ENCODE peak calls at places on chromosomes 11 and 22, in seven cellular contexts. T is CD8-positive, alpha-beta T cell; M is stomach; X is psoas muscle; B is GM23338; J is mesendoderm; Z is mammary epithelial cell. G is an unnamed sample. For H3K27me3, the result is how much of the 10 kb centered on the place peaks cover.

GRCh38 chr11:118180300-118180703 is 3.9 kb upstream of the SCN2B start:
- DNase-seq in M (no peak), B (peak), X (peak), T (no peak), Z (peak), J (peak), G (no peak)

GRCh38 chr22:38950527-38951111 is 6.8 kb upstream of the APOBEC3A start:
- DNase-seq in J (no peak), X (no peak), M (no peak), T (no peak), Z (no peak), B (no peak), G (no peak)

GRCh38 chr11:88666364-88666763 is 328.8 kb upstream of the CTSC start:
- DNase-seq in T (no peak), B (no peak), M (no peak), J (no peak), X (no peak), Z (no peak), G (peak)

GRCh38 chr11:128476729-128477128 is 110.6 kb downstream of the ETS1 start:
- DNase-seq in B (no peak), Z (no peak), T (peak), X (no peak), M (no peak), J (peak), G (peak)

GRCh38 chr11:68965901-68966868 is 14.6 kb downstream of the MRGPRD start:
- DNase-seq in M (no peak), Z (no peak), J (no peak), X (no peak), B (no peak), T (no peak), G (no peak)

GRCh38 chr11:117631336-117632090 is 165.5 kb downstream of the DSCAML1 start:
- DNase-seq in J (no peak), M (no peak), T (no peak), Z (no peak), B (no peak), X (no peak), G (no peak)

GRCh38 chr22:32736746-32737145 is 64.8 kb upstream of the TIMP3 start:
- DNase-seq in X (no peak), J (no peak), M (no peak), B (no peak), T (no peak), Z (no peak), G (no peak)

GRCh38 chr11:108929241-108929640 is 264.4 kb downstream of the DDX10 start:
- DNase-seq in X (no peak), Z (peak), M (no peak), B (no peak), J (no peak), T (no peak), G (no peak)

GRCh38 chr11:127521413-127521812 is 520.8 kb upstream of the KIRREL3 start:
- DNase-seq in T (no peak), Z (peak), M (no peak), J (no peak), X (no peak), B (no peak), G (no peak)

GRCh38 chr11:33909552-33909951 is 17.7 kb upstream of the LMO2 start:
- DNase-seq in T (no peak), X (no peak), J (no peak), M (no peak), B (no peak), Z (no peak), G (no peak)

GRCh38 chr22:27108425-27109114 is 451.2 kb downstream of the MIAT start:
- DNase-seq in B (no peak), M (peak), Z (no peak), X (peak), J (peak), T (no peak), G (peak)

GRCh38 chr11:111938687-111939160 is 1.6 kb downstream of the DIXDC1 start:
- DNase-seq in T (peak), M (no peak), B (peak), J (peak), Z (peak), X (no peak), G (no peak)

GRCh38 chr11:60950933-60951610 is 904 bp downstream of the SLC15A3 start:
- DNase-seq in J (peak), T (peak), X (peak), M (peak), Z (no peak), B (peak), G (peak)

GRCh38 chr22:46358766-46359165 is 23.3 kb downstream of the TRMU start:
- DNase-seq in J (no peak), B (no peak), M (no peak), T (no peak), X (no peak), Z (no peak), G (no peak)

GRCh38 chr11:8248786-8249185 is 14.9 kb downstream of the LMO1 start:
- DNase-seq in J (no peak), B (no peak), T (no peak), M (no peak), X (no peak), Z (no peak), G (no peak)

GRCh38 chr11:3124821-3125220 is 40.3 kb downstream of the OSBPL5 start:
- DNase-seq in J (no peak), Z (no peak), M (no peak), X (peak), T (no peak), B (no peak), G (no peak)

GRCh38 chr11:128530119-128531091 is 57.0 kb downstream of the ETS1 start:
- DNase-seq in B (no peak), Z (peak), M (peak), J (no peak), T (no peak), X (peak), G (no peak)

GRCh38 chr11:12717851-12718291 is 43.6 kb downstream of the TEAD1 start:
- DNase-seq in J (no peak), Z (peak), T (peak), X (no peak), M (no peak), B (no peak), G (no peak)

GRCh38 chr22:37485714-37486223 is 415 bp downstream of the MFNG start:
- DNase-seq in Z (no peak), X (no peak), B (no peak), T (no peak), J (no peak), M (no peak), G (no peak)

GRCh38 chr22:49608660-49609059 is 219.0 kb downstream of the BRD1 start:
- DNase-seq in J (no peak), B (no peak), Z (no peak), M (no peak), T (no peak), X (no peak), G (no peak)

GRCh38 chr11:63489879-63490278 is 1.1 kb downstream of the PLAAT5 start:
- DNase-seq in X (no peak), J (peak), Z (no peak), M (no peak), T (no peak), B (peak), G (no peak)

GRCh38 chr11:101508370-101508769 is 75.4 kb downstream of the TRPC6 start:
- DNase-seq in M (no peak), Z (no peak), T (no peak), J (no peak), X (no peak), B (no peak), G (no peak)

GRCh38 chr22:21038405-21038804 is 6.0 kb upstream of the SLC7A4 start:
- DNase-seq in M (no peak), B (no peak), T (no peak), X (no peak), Z (no peak), J (no peak), G (no peak)

GRCh38 chr11:77107950-77108349 is 5.3 kb downstream of the OMP start:
- DNase-seq in T (no peak), B (no peak), Z (peak), X (peak), J (no peak), M (peak), G (peak)

GRCh38 chr11:132904091-132904490 is 628.2 kb downstream of the OPCML start:
- DNase-seq in T (no peak), Z (no peak), B (no peak), M (no peak), J (no peak), X (no peak), G (no peak)

GRCh38 chr11:119318240-119319135 is 1.6 kb upstream of the MCAM start:
- DNase-seq in Z (peak), J (peak), M (no peak), T (no peak), B (peak), X (no peak), G (peak)

GRCh38 chr22:18070041-18070440 is 7.7 kb upstream of the PEX26 start:
- DNase-seq in T (no peak), Z (no peak), M (no peak), J (no peak), X (no peak), B (no peak), G (no peak)

GRCh38 chr11:43735931-43736330 is 55.4 kb downstream of the HSD17B12 start:
- DNase-seq in T (no peak), Z (peak), B (peak), X (no peak), M (no peak), J (no peak), G (no peak)

GRCh38 chr22:47000888-47001287 is 238.4 kb downstream of the TBC1D22A start:
- DNase-seq in M (no peak), Z (peak), T (no peak), X (no peak), J (no peak), B (no peak), G (no peak)

GRCh38 chr11:85182437-85183109 is 444.6 kb downstream of the DLG2 start:
- DNase-seq in T (no peak), J (peak), M (no peak), B (peak), Z (peak), X (no peak), G (peak)

GRCh38 chr11:29127456-29127855 is 889.4 kb downstream of the KCNA4 start:
- DNase-seq in M (no peak), T (no peak), X (no peak), B (no peak), Z (no peak), J (no peak), G (no peak)

DNA sequence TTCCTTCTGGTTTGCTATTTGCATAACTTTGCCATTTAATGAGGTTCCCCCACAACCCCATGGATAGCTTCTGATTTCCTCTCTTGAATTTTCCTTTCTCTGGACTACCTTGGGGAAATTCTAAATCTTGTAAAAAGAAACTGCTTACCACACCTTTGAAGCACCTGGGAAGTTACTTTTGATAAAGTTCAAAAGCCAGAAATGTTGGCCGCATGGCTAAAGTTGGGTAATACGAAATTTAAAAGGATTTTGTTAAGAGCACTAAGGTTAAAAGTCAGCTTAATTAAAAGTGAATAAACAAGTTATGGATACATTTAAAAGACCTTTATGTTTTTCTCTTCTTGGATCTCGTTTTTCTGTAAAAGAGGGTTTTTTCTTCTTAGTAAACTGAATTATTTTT is 5.5 kb downstream of the CASP4 start:
- DNase-seq in X (no peak), J (no peak), Z (no peak), T (no peak), B (no peak), M (no peak), G (no peak)
- H3K27me3 ChIP-seq in X (under half), J (under half), Z (under half), T (under half), B (under half), M (under half), G (under half)

GRCh38 chr11:10725907-10726253 is 25.2 kb upstream of the CTR9 start:
- DNase-seq in T (no peak), X (no peak), Z (no peak), B (no peak), J (no peak), M (no peak), G (no peak)
- H3K27me3 ChIP-seq in T (under half), X (under half), Z (under half), B (under half), J (under half), M (under half), G (under half)

GRCh38 chr22:43862882-43863202 is 529 bp upstream of the SULT4A1 start:
- DNase-seq in X (no peak), Z (no peak), T (no peak), J (no peak), M (no peak), B (no peak), G (no peak)
- H3K27me3 ChIP-seq in X (under half), Z (under half), T (under half), J (under half), M (half or more), B (under half), G (under half)

GRCh38 chr22:42326301-42326700 is 55.8 kb upstream of the TCF20 start:
- DNase-seq in Z (no peak), J (no peak), X (no peak), T (no peak), M (no peak), B (no peak), G (no peak)

GRCh38 chr22:42322562-42322926 is 52.1 kb upstream of the TCF20 start:
- DNase-seq in J (no peak), B (no peak), M (no peak), X (no peak), T (no peak), Z (no peak), G (no peak)

GRCh38 chr22:42323971-42324370 is 53.5 kb upstream of the TCF20 start:
- DNase-seq in Z (no peak), X (no peak), B (no peak), M (no peak), J (no peak), T (no peak), G (no peak)

GRCh38 chr22:42324991-42325710 is 54.7 kb upstream of the TCF20 start:
- DNase-seq in T (peak), Z (no peak), M (peak), B (no peak), X (no peak), J (no peak), G (peak)

DNA sequence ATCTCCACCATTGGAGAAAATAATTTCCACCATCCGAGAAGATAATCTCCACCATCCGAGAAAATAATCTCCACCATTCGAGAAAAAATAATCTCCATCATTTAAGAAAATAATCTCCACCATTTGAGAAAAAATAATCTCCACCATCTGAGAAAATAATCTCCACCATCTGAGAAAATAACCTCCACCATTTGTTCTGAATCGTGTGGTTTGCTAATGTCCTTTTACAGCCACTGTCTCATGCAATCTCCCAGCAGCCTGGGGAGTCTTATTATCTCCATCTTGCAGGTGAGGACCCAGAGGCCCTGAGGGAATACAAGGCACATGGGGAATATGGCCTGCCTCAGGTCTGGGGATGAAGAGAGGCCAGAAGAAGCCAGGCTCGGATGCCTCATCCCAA is 54.1 kb upstream of the TCF20 start:
- DNase-seq in J (no peak), X (no peak), T (no peak), Z (no peak), B (no peak), M (no peak), G (no peak)
- H3K27me3 ChIP-seq in J (under half), X (under half), T (under half), Z (under half), B (under half), M (under half), G (under half)

DNA sequence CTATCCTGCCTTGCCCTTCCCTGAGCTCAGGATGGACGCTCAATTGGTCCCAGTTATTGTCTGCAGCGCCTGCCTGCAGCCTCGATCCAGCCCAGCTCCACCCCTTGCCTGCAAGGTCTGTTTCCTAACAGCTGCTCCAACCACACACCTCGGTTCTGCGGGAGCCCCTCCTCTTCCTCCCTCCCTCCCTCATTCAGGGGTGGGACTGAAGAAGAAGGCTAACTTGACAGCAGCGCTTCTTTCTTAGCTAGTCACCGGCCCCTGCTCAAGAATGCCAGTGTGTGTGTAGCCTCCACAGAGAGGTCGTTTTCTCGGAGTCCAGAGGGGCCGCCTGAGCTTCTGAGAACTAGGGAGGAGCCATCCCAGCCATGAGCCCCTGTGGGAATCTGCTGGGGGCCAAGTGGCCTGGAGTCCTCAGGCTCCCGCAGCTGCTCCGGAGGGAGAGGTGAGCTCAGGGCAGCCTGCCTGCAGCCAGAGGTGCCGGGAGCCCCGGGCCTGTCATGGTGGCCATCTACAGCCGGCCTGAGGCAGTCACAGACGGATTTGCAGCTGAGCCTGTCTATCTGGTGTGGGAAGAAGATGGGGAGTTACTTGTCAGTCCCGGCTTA is 36.1 kb downstream of the LIMK2 start:
- DNase-seq in B (peak), J (peak), M (peak), Z (peak), X (peak), T (peak), G (peak)
- H3K27me3 ChIP-seq in B (under half), J (under half), M (under half), Z (under half), X (under half), T (under half), G (under half)

GRCh38 chr22:41560095-41560487 is 719 bp upstream of the CSDC2 start:
- DNase-seq in T (no peak), X (no peak), Z (no peak), J (no peak), B (no peak), M (no peak), G (no peak)
- H3K27me3 ChIP-seq in T (under half), X (under half), Z (under half), J (under half), B (under half), M (under half), G (under half)

G was measured in small intestine.